ENCODE peak calls at places on chromosomes 5 and 9, in five cellular contexts. C is left ventricle myocardium inferior, F is tibial artery, K is GM23248, U is astrocyte. B is an unnamed sample.

GRCh38 chr9:109190151-109190550 is 23.1 kb upstream of the FRRS1L start:
- DNase-seq in K (peak), C (no peak), F (no peak), U (peak), B (no peak)

GRCh38 chr5:35308391-35308790 is 78.1 kb upstream of the PRLR start:
- DNase-seq in U (no peak), K (no peak), C (no peak), F (no peak), B (no peak)

GRCh38 chr5:129271309-129271708 is 176.8 kb downstream of the ISOC1 start:
- DNase-seq in K (no peak), C (no peak), U (no peak), F (no peak), B (no peak)

GRCh38 chr5:40360685-40361084 is 319.0 kb upstream of the PTGER4 start:
- DNase-seq in F (no peak), U (no peak), K (no peak), C (no peak), B (no peak)

GRCh38 chr9:113906411-113907110 is 30.5 kb downstream of the ZNF618 start:
- DNase-seq in C (no peak), U (peak), K (peak), F (no peak), B (peak)

GRCh38 chr9:134642385-134643181 is 980 bp downstream of the COL5A1 start:
- DNase-seq in C (peak), U (peak), K (peak), F (peak), B (no peak)

GRCh38 chr5:119360905-119361605 is 5.2 kb downstream of the TNFAIP8 start:
- DNase-seq in F (no peak), K (peak), C (no peak), U (peak), B (peak)

GRCh38 chr9:111588846-111589245 is 10.6 kb downstream of the PTGR1 start:
- DNase-seq in F (no peak), C (no peak), U (no peak), K (peak), B (no peak)

GRCh38 chr9:127779136-127779981 is 893 bp upstream of the SH2D3C start:
- DNase-seq in K (peak), F (no peak), U (no peak), C (no peak), B (no peak)

GRCh38 chr5:172772112-172772906 is 1.3 kb upstream of the DUSP1 start:
- DNase-seq in C (peak), U (peak), K (peak), F (peak), B (no peak)

GRCh38 chr5:146877178-146877681 is 1.3 kb downstream of the PPP2R2B start:
- DNase-seq in K (no peak), F (no peak), C (no peak), U (no peak), B (no peak)

GRCh38 chr9:102587231-102587630 is 407.9 kb upstream of the CYLC2 start:
- DNase-seq in F (no peak), C (no peak), K (no peak), U (no peak), B (no peak)

GRCh38 chr5:135450957-135451356 is 1.2 kb downstream of the TIFAB start:
- DNase-seq in K (no peak), C (no peak), F (no peak), U (no peak), B (no peak)
- H3K27ac ChIP-seq in K (no peak), C (no peak), F (no peak), U (no peak), B (no peak)

DNA sequence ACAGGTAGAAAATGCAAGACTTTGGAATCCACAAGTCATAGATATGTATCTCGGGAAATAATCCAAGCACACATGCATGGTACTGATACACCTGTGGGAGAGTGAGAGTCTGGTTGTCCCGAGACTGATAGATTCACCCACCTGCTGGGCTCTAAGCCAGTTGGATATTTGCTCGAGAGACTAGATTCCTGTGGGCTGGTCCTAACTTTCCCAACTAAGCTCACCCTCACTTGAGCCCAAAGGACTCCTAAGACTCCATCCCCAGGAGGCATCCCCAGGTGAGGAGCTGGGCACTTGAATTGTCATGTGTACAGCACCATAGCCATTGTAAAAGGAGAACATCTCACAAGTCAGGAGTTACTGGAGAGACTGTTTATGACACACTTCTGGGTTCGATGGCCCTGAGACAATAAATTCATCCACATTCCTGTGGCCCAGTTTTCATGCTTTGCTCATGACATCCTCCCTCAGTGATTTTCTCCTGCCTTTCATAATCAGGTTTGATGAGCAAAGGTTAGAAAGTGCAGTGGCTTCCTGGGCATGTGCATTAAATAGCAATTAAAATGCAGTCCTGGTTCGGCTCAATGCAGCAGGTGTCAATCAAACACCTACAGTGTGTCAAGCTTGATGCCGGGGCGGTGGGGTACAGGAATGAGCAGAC is 18.1 kb downstream of the SLC1A1 start:
- DNase-seq in F (no peak), K (peak), C (no peak), U (peak), B (no peak)
- H3K27ac ChIP-seq in F (no peak), K (peak), C (no peak), U (peak), B (peak)

DNA sequence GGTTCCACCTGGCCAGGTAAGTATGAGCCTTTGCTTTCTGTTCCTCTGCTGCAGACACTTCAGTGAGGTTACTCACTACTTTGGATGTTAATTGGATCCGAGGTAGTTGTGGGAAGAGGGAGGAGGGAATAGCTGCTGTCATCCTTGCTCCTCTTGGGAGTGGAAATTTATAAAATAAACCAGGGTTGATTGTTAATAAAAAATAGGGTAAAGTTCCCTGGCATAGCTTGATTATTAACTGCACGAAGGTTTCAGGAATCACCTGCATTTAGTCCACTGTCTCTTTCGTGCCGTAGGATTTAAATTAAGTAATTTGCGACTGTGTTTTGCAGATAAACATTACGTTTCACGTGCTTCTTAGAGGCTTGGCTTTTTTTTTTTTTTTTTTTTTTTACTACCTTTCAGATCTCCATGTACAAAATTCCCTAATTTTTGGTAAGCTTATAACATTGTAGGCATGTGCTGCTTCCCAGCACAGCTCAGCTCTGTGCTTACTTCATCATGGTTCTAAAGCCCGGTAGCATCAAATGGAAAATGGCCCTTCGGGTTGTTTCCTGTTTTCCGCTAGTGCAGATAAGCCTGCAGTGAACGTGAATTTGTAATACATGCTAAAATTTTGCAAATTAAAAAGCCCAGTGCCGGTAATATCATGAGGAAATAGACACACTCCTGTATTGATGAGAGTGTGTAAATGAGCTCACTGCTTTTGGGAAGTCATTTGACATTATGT is 26.9 kb upstream of the LTC4S start:
- DNase-seq in U (no peak), C (no peak), K (peak), F (no peak), B (no peak)
- H3K27ac ChIP-seq in U (peak), C (peak), K (peak), F (peak), B (no peak)

GRCh38 chr5:128264567-128264966 is 181.0 kb downstream of the SLC12A2 start:
- DNase-seq in F (no peak), K (no peak), U (no peak), C (no peak), B (no peak)
- H3K27ac ChIP-seq in F (no peak), K (no peak), U (no peak), C (peak), B (no peak)

GRCh38 chr9:117103711-117104110 is 311.1 kb downstream of the ASTN2 start:
- DNase-seq in F (no peak), C (no peak), K (no peak), U (no peak), B (no peak)
- H3K27ac ChIP-seq in F (no peak), C (no peak), K (no peak), U (no peak), B (no peak)